ENCODE peak calls at places on chromosomes 5 and 9, in five cellular contexts. X, B, A, Q and M are unnamed samples.

GRCh38 chr5:14880688-14881087 is 9.1 kb upstream of the ANKH start:
- DNase-seq in X (no peak), B (no peak), A (no peak), Q (no peak), M (no peak)

GRCh38 chr9:93064392-93065124 is 6.1 kb downstream of the SUSD3 start:
- DNase-seq in X (peak), B (peak), A (no peak), Q (no peak), M (peak)

GRCh38 chr5:150438873-150439546 is 10.5 kb downstream of the RPS14 start:
- DNase-seq in X (peak), B (peak), A (peak), Q (peak), M (no peak)

GRCh38 chr5:122498163-122498562 is 186.1 kb downstream of the SNCAIP start:
- DNase-seq in X (no peak), B (peak), A (no peak), Q (peak), M (no peak)

GRCh38 chr5:38856660-38857059 is 10.8 kb downstream of the OSMR start:
- DNase-seq in X (no peak), B (no peak), A (no peak), Q (no peak), M (no peak)

GRCh38 chr9:38371495-38371894 is 21.0 kb upstream of the ALDH1B1 start:
- DNase-seq in X (peak), B (peak), A (peak), Q (no peak), M (no peak)

GRCh38 chr5:13625616-13626198 is 318.8 kb downstream of the DNAH5 start:
- DNase-seq in X (no peak), B (no peak), A (no peak), Q (no peak), M (no peak)

GRCh38 chr9:76396597-76396996 is 2.4 kb upstream of the RFK start:
- DNase-seq in X (no peak), B (no peak), A (no peak), Q (no peak), M (no peak)

GRCh38 chr5:67306997-67307580 is 110.5 kb upstream of the CD180 start:
- DNase-seq in X (no peak), B (no peak), A (no peak), Q (no peak), M (no peak)

GRCh38 chr9:87179556-87180340 is 232.4 kb upstream of the GAS1 start:
- DNase-seq in X (no peak), B (no peak), A (no peak), Q (no peak), M (no peak)

GRCh38 chr5:169670769-169671525 is 33.9 kb downstream of the DOCK2 start:
- DNase-seq in X (no peak), B (no peak), A (no peak), Q (no peak), M (no peak)

GRCh38 chr5:134224905-134225779 is 731 bp downstream of the PPP2CA start:
- DNase-seq in X (peak), B (peak), A (peak), Q (peak), M (peak)
- TF ChIP-seq CTCF in X (no peak), B (peak), A (peak), Q (no peak), M (no peak)

GRCh38 chr9:133467101-133467500 is 7.3 kb downstream of the CACFD1 start:
- DNase-seq in X (no peak), B (peak), A (no peak), Q (peak), M (no peak)
- TF ChIP-seq CTCF in X (no peak), B (peak), A (no peak), Q (no peak), M (no peak)

DNA sequence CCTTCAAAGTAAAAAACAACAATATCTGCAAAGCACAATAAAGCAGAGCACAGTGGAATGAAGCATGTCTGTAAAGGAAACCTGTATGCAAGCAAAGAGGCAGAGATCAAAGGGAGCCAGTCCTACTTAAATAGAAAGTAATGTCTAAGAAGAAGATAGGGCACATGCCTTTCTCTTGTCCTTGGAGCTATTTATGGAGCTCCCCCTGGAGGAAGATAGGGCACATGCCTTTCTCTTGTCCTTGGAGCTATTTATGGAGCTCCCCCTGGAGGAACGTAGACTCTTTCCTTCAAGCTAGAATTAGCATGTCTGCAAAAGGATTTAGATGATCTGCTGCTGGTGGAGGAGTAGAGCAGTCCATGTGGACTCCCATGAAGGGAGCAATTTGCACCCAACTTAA is 168.1 kb upstream of the RASEF start:
- DNase-seq in X (no peak), B (no peak), A (no peak), Q (no peak), M (no peak)
- TF ChIP-seq CTCF in X (no peak), B (peak), A (no peak), Q (no peak), M (no peak)

DNA sequence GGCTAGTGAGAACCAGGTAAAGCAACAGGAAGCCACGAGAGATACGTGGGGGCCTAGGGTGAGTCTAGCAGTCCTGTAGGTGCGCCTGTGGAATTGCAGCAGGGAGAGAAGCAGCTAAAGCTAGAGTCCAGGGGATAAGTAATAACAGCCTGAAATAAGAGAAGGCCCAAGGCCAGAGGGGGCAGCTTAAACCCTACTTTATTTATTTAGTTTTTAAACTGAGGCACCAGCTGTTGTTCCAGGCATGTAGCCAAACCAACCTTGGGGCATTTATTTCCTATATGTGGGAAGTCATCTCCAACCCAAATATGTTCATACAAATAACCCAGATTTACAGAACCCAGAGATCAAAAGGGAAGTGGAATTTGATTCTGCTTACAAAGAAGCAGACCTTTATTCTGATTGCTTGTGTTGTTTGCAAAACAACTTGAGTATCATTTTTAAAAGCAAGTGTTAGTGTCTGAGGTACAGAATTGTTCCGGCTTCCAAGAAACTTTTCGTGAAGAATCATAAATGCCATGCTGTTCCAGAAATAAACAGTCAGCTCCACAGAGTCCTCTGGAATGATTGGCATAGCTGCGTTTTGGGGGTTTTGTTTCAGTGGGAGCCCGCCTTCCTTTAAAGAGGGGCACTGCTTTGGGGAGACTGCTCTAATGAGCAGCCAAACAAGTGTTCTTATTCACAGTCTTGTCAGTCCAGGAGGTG is 93.3 kb downstream of the GLDC start:
- DNase-seq in X (no peak), B (no peak), A (no peak), Q (no peak), M (no peak)
- TF ChIP-seq CTCF in X (no peak), B (peak), A (no peak), Q (no peak), M (no peak)

DNA sequence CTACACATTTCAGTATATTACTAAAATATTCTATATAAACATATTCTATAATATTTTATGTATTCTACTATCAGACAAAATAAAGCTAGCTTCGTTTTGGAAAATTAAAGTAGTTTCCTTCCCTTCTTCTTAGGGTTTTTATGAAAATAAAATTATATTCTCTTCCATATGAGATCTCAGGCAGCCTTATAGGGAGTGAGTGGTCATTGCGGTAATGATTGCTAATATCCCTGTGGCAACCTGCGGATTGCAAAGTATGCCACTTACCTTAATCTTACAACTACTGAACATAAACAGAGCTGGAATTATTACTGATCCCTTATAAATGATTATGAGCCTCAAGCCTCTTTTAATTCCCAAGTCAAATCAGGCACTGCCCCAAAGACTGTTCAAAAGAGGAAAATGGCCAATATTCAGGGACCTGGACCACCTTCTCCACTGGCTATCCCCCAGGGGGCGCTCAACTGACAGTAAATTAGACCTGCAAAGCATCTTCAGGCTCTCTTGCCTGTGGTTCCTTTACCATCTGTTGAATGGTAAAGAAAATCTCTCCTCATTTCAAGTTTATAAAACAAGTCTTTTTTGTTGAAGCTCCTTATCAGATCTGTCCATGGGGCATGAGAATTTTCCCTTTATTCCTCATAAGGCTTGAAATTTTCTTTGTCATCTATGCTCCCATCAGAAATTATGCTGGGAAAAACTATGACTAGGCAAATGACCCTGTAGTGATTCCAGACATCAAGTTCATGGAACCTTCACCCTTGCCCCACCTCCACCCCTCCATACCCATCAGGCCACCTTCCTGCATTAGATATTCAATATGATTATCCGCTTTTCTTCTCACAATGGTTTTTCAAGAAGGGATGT is 163.9 kb downstream of the CEMIP2 start:
- DNase-seq in X (peak), B (peak), A (peak), Q (peak), M (peak)
- TF ChIP-seq CTCF in X (peak), B (peak), A (peak), Q (peak), M (peak)

GRCh38 chr9:10045598-10045997 is 567.2 kb downstream of the PTPRD start:
- DNase-seq in X (no peak), B (no peak), A (no peak), Q (no peak), M (no peak)
- TF ChIP-seq CTCF in X (no peak), B (peak), A (no peak), Q (no peak), M (no peak)

DNA sequence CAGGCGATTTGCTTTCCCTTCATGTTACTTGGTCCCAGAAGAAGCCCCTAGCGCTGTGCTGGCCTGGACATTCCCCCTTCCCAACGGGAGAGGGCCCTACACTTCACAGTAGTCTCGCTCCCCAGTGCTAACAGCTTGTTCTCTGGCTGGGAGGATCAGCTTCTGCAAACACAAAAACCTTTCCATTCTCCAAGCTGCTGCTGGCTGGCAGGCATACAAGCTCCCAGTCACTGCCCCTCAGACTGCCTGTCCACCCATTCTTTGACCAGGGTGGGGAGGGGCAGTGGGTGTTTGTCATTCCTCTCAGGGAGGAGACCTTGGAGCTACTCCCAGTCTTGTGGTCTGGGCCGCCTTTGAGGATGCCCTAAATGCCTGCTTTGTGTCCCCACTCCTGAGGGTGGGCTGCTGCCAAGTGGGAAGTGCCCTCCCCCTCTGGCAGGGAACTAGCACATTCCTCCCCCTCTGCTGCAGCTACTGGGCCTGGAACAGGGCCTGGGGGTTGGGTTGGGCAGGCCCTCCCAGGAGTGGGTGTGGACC is 20.8 kb downstream of the ENHO start:
- DNase-seq in X (peak), B (peak), A (no peak), Q (peak), M (peak)
- TF ChIP-seq CTCF in X (no peak), B (peak), A (no peak), Q (no peak), M (no peak)

GRCh38 chr9:105694848-105695581 is 674 bp downstream of the TMEM38B start:
- DNase-seq in X (peak), B (peak), A (peak), Q (peak), M (peak)
- TF ChIP-seq CTCF in X (no peak), B (no peak), A (no peak), Q (no peak), M (no peak)